ENCODE peak calls at places on chromosome X, in six cellular contexts. E is OCI-LY7; O is Jurkat, Clone E6-1; R is astrocyte of the spinal cord; I is HFF-Myc; P is right lobe of liver. S is an unnamed sample.

GRCh38 chrX:80828232-80828631 is 18.6 kb upstream of the BRWD3 start:
- DNase-seq in E (no peak), O (no peak), R (no peak), I (no peak), P (no peak), S (no peak)

GRCh38 chrX:93874554-93874953 is 200.5 kb downstream of the FAM133A start:
- DNase-seq in E (peak), O (peak), R (no peak), I (peak), P (no peak), S (no peak)

GRCh38 chrX:122046815-122047214 is 999.4 kb downstream of the GLUD2 start:
- DNase-seq in E (no peak), O (no peak), R (peak), I (no peak), P (no peak), S (no peak)

GRCh38 chrX:103063918-103064434 is at the start of gene BEX1:
- DNase-seq in E (no peak), O (peak), R (peak), I (no peak), P (peak), S (no peak)

GRCh38 chrX:87578978-87579377 is 61.4 kb downstream of the KLHL4 start:
- DNase-seq in E (no peak), O (no peak), R (no peak), I (no peak), P (no peak), S (no peak)

GRCh38 chrX:154309041-154309775 is 13.6 kb downstream of the TKTL1 start:
- DNase-seq in E (no peak), O (no peak), R (no peak), I (no peak), P (peak), S (no peak)

GRCh38 chrX:16712116-16712824 is at the start of gene CTPS2:
- DNase-seq in E (peak), O (no peak), R (peak), I (peak), P (peak), S (peak)

GRCh38 chrX:23752740-23753435 is 9.8 kb upstream of the ACOT9 start:
- DNase-seq in E (no peak), O (no peak), R (peak), I (peak), P (no peak), S (no peak)

GRCh38 chrX:19672211-19672814 is 157.0 kb upstream of the MAP3K15 start:
- DNase-seq in E (no peak), O (no peak), R (no peak), I (no peak), P (no peak), S (no peak)

GRCh38 chrX:13223868-13224555 is 95.8 kb downstream of the ATXN3L start:
- DNase-seq in E (no peak), O (no peak), R (peak), I (peak), P (no peak), S (no peak)

GRCh38 chrX:37347420-37347819 is 1.7 kb upstream of the PRRG1 start:
- DNase-seq in E (no peak), O (no peak), R (peak), I (no peak), P (no peak), S (no peak)

GRCh38 chrX:20595928-20596550 is 329.3 kb upstream of the RPS6KA3 start:
- DNase-seq in E (no peak), O (no peak), R (no peak), I (no peak), P (no peak), S (no peak)

GRCh38 chrX:38917954-38918353 is 116.7 kb downstream of the MID1IP1 start:
- DNase-seq in E (no peak), O (no peak), R (no peak), I (no peak), P (peak), S (no peak)

GRCh38 chrX:70219938-70220764 is 14.3 kb upstream of the AWAT1 start:
- DNase-seq in E (no peak), O (no peak), R (peak), I (no peak), P (no peak), S (no peak)

GRCh38 chrX:70132877-70133302 is 357 bp upstream of the IGBP1 start:
- DNase-seq in E (no peak), O (no peak), R (no peak), I (no peak), P (no peak), S (no peak)

GRCh38 chrX:138011461-138011860 is 445.5 kb downstream of the ZIC3 start:
- DNase-seq in E (no peak), O (no peak), R (no peak), I (no peak), P (no peak), S (no peak)

DNA sequence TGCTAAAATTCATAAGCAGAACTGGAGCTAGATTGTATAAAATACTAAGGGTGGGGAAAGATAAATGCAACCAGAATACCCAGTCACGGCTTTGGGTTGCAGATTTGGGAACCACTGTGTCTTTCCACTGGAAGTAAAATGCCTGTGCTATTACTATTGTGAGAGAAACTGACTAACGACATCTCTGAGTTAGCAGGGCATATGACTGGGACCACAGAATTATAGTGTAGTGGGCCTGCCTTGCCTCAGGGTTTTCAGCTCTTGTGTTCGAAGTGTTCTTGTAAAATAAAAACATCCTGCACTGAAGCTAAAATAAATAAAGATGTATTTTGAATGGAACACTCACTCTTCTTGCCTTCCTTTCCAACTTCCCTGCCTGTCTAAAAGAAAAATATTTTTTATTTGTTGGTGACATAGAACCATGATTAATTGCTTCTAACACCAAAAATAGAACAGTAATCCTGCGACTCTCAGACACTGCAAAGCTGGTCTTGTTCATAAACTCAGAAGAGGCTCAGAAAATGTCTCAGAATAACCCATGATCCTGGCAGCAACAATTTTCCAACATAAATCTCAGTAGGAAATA is 104.1 kb downstream of the FAM47B start:
- DNase-seq in E (no peak), O (no peak), R (no peak), I (no peak), P (no peak), S (no peak)
- H3K4me3 ChIP-seq in E (no peak), O (no peak), R (no peak), I (no peak), P (no peak), S (no peak)

DNA sequence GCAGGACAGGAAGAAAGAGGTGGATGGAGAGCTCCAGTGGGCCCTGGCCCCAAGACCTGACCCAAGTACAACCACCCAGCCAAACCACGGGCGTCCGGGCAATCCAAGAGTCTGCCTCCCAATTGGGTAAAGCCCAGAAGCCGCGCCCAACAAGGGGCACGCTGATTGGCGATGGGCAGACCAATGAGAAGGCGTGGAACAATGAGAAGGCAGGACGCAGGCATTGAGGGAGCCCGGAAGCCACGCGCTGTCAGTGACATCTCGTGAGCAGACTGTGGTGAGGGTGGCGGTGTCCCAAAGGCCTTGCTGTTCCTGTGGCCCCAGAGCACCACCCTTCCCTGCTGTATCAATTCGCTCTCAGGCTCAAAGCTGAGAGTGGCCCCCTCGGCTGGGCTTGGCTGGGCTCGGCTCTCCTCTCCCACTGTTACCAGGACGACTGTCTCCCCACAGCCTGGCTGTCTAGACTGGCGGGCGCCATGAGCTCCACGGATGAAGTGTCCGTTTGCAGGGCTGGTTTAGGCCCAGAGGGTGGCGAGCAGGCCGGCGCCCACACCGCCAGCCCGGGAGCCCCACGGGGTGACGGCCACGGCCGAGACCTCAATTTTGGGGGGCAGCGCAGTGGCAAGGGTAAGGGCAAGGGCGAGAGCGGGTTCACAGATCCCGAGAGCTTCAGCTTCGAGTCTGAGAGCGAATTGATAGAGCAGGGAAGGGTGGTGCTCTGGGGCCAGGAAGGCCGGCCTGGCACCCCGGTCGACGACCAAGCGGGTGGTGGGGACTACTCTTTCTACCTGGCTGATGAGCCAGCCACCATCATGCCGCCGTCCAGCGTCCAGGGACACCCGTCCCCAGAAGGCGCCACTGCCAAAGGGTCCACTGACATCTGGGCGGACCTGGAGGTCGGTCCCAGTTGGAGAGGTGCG is at the start of gene LOC101059915:
- DNase-seq in E (no peak), O (no peak), R (no peak), I (no peak), P (no peak), S (no peak)
- H3K4me3 ChIP-seq in E (no peak), O (no peak), R (no peak), I (no peak), P (no peak), S (no peak)

GRCh38 chrX:107935664-107936433 is 46.3 kb downstream of the TEX13B start:
- DNase-seq in E (no peak), O (no peak), R (no peak), I (no peak), P (no peak), S (no peak)
- H3K4me3 ChIP-seq in E (no peak), O (no peak), R (peak), I (peak), P (no peak), S (no peak)

GRCh38 chrX:9416562-9417319 is 48.1 kb upstream of the TBL1X start:
- DNase-seq in E (no peak), O (no peak), R (no peak), I (no peak), P (no peak), S (no peak)
- H3K4me3 ChIP-seq in E (no peak), O (no peak), R (no peak), I (no peak), P (no peak), S (no peak)

DNA sequence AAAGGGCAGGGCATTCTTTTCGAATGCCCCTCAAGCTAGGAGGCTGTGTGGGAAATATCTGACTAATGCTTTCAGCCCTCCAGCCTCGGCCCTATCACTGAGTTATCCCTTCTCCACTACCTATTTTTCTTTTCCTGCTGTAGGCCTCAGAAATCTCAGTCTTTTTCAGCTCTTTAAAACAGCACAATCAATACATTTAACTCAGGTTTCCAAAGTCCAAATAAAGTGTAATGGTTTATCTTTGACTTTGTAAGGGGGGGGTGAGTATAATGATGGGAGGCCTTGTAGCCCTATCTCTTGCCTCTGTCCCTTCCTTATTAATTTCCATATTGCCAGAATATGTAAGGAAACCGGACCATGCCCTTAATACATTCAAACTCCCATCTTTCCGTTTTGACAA is 1.6 kb upstream of the WNK3 start:
- DNase-seq in E (no peak), O (no peak), R (no peak), I (no peak), P (no peak), S (no peak)
- H3K4me3 ChIP-seq in E (no peak), O (no peak), R (peak), I (no peak), P (no peak), S (no peak)

DNA sequence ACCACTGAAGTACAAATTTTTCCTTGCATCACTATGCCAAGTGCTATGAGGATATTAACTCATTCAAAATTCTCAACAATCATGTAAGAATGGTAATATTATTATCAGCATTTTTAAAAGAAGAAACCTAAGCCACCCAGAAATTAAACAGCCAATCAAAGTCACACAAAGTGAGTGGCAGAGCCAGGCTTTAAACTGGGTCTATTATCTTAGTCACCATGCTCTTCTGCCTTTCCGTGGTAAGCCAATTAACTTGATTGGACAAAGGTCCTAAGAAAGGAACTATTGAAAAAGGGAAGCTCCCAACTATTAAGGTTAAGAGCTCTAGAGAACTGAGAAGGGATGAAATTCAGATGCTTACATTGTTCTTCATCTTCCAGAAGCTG is 111.5 kb downstream of the ASB9 start:
- DNase-seq in E (no peak), O (no peak), R (no peak), I (no peak), P (no peak), S (no peak)
- H3K4me3 ChIP-seq in E (no peak), O (no peak), R (no peak), I (no peak), P (no peak), S (peak)

DNA sequence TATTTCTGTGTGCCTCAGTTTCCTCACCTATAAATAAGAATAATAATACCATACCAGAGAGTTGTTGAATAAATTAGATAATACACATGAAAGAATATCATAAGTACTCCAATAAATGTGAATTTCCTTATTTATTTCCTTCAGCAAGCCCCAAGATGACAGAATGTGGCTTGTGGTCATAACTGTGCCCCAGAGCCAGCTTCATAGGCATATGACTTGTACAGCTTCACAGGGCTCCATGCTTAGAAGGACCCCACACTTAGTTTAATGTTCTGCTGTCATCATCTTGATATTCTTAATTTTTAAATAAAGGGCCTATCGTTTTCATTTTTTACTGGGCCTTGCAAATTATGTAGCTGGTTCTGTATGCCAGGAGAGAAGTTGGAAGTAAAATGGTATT is 25.3 kb downstream of the VSIG4 start:
- DNase-seq in E (no peak), O (peak), R (no peak), I (no peak), P (no peak), S (no peak)
- H3K4me3 ChIP-seq in E (peak), O (peak), R (no peak), I (no peak), P (no peak), S (no peak)

GRCh38 chrX:40088803-40089540 is 8.8 kb downstream of the BCOR start:
- DNase-seq in E (no peak), O (no peak), R (no peak), I (no peak), P (peak), S (no peak)
- H3K4me3 ChIP-seq in E (no peak), O (no peak), R (no peak), I (no peak), P (no peak), S (no peak)

GRCh38 chrX:136055651-136056221 is 70.5 kb downstream of the SLC9A6 start:
- DNase-seq in E (no peak), O (no peak), R (peak), I (no peak), P (no peak), S (no peak)
- H3K4me3 ChIP-seq in E (no peak), O (no peak), R (no peak), I (no peak), P (no peak), S (no peak)